ENCODE peak calls at places on chromosomes 7 and 10, in four cellular contexts. One of them, this sample, is unnamed.

GRCh38 chr10:63977329-63977923 is 456.2 kb downstream of the REEP3 start:
- DNase-seq in fibroblast of lung: no peak
- DNase-seq in cardiac fibroblast: peak
- DNase-seq in type B pancreatic cell: no peak
- DNase-seq in this sample: no peak

GRCh38 chr10:44004913-44005787 is 356.5 kb upstream of the ZNF32 start:
- DNase-seq in cardiac fibroblast: no peak
- DNase-seq in type B pancreatic cell: no peak
- DNase-seq in fibroblast of lung: no peak
- DNase-seq in this sample: no peak

GRCh38 chr7:131170440-131171105 is 157.1 kb upstream of the MKLN1 start:
- DNase-seq in type B pancreatic cell: no peak
- DNase-seq in cardiac fibroblast: no peak
- DNase-seq in fibroblast of lung: peak
- DNase-seq in this sample: no peak

GRCh38 chr10:111093741-111094380 is 17.0 kb downstream of the ADRA2A start:
- DNase-seq in type B pancreatic cell: no peak
- DNase-seq in fibroblast of lung: peak
- DNase-seq in cardiac fibroblast: no peak
- DNase-seq in this sample: no peak

GRCh38 chr10:92419740-92420553 is 129.0 kb downstream of the MARCHF5 start:
- DNase-seq in cardiac fibroblast: peak
- DNase-seq in type B pancreatic cell: no peak
- DNase-seq in fibroblast of lung: peak
- DNase-seq in this sample: no peak

GRCh38 chr7:13641699-13642098 is 347.8 kb downstream of the ETV1 start:
- DNase-seq in fibroblast of lung: peak
- DNase-seq in cardiac fibroblast: peak
- DNase-seq in type B pancreatic cell: no peak
- DNase-seq in this sample: no peak

GRCh38 chr7:50312589-50313162 is 8.2 kb downstream of the IKZF1 start:
- DNase-seq in cardiac fibroblast: no peak
- DNase-seq in type B pancreatic cell: no peak
- DNase-seq in fibroblast of lung: no peak
- DNase-seq in this sample: no peak

GRCh38 chr10:118374404-118374803 is 32.3 kb upstream of the FAM204A start:
- DNase-seq in type B pancreatic cell: no peak
- DNase-seq in fibroblast of lung: peak
- DNase-seq in cardiac fibroblast: no peak
- DNase-seq in this sample: no peak

GRCh38 chr7:7817748-7818147 is 99.3 kb upstream of the RPA3 start:
- DNase-seq in fibroblast of lung: no peak
- DNase-seq in type B pancreatic cell: no peak
- DNase-seq in cardiac fibroblast: no peak
- DNase-seq in this sample: no peak

GRCh38 chr7:50210706-50211115 is 93.8 kb upstream of the IKZF1 start:
- DNase-seq in cardiac fibroblast: no peak
- DNase-seq in type B pancreatic cell: no peak
- DNase-seq in fibroblast of lung: no peak
- DNase-seq in this sample: no peak

GRCh38 chr7:155289949-155290501 is 7.7 kb upstream of the INSIG1 start:
- DNase-seq in type B pancreatic cell: no peak
- DNase-seq in cardiac fibroblast: no peak
- DNase-seq in fibroblast of lung: no peak
- DNase-seq in this sample: no peak

GRCh38 chr7:123936388-123936787 is 11.3 kb downstream of the SPAM1 start:
- DNase-seq in cardiac fibroblast: no peak
- DNase-seq in fibroblast of lung: no peak
- DNase-seq in type B pancreatic cell: no peak
- DNase-seq in this sample: no peak

GRCh38 chr7:36344618-36345017 is 45.0 kb upstream of the ANLN start:
- DNase-seq in cardiac fibroblast: no peak
- DNase-seq in fibroblast of lung: no peak
- DNase-seq in type B pancreatic cell: no peak
- DNase-seq in this sample: no peak

GRCh38 chr10:131872837-131873375 is 27.9 kb upstream of the PPP2R2D start:
- DNase-seq in type B pancreatic cell: no peak
- DNase-seq in cardiac fibroblast: no peak
- DNase-seq in fibroblast of lung: no peak
- DNase-seq in this sample: no peak

GRCh38 chr7:69450436-69450835 is 147.8 kb upstream of the AUTS2 start:
- DNase-seq in type B pancreatic cell: no peak
- DNase-seq in cardiac fibroblast: no peak
- DNase-seq in fibroblast of lung: no peak
- DNase-seq in this sample: no peak

GRCh38 chr7:29748286-29749099 is 57.8 kb upstream of the WIPF3 start:
- DNase-seq in type B pancreatic cell: no peak
- DNase-seq in fibroblast of lung: peak
- DNase-seq in cardiac fibroblast: peak
- DNase-seq in this sample: no peak

GRCh38 chr7:155738652-155739537 is 73.4 kb downstream of the SHH start:
- DNase-seq in cardiac fibroblast: peak
- DNase-seq in fibroblast of lung: peak
- DNase-seq in type B pancreatic cell: no peak
- DNase-seq in this sample: peak

GRCh38 chr10:6328708-6329423 is 126.1 kb downstream of the PFKFB3 start:
- DNase-seq in type B pancreatic cell: no peak
- DNase-seq in fibroblast of lung: no peak
- DNase-seq in cardiac fibroblast: no peak
- DNase-seq in this sample: no peak

GRCh38 chr7:17559388-17559787 is 260.9 kb downstream of the AHR start:
- DNase-seq in type B pancreatic cell: no peak
- DNase-seq in cardiac fibroblast: no peak
- DNase-seq in fibroblast of lung: peak
- DNase-seq in this sample: no peak

GRCh38 chr7:7565746-7566650 is 686 bp upstream of the MIOS start:
- DNase-seq in fibroblast of lung: peak
- DNase-seq in type B pancreatic cell: no peak
- DNase-seq in cardiac fibroblast: no peak
- DNase-seq in this sample: no peak

GRCh38 chr10:80136134-80136571 is 3.6 kb downstream of the PLAC9 start:
- DNase-seq in fibroblast of lung: peak
- DNase-seq in cardiac fibroblast: peak
- DNase-seq in type B pancreatic cell: no peak
- DNase-seq in this sample: no peak

GRCh38 chr7:33692956-33693355 is 212.4 kb upstream of the BMPER start:
- DNase-seq in cardiac fibroblast: peak
- DNase-seq in type B pancreatic cell: no peak
- DNase-seq in fibroblast of lung: peak
- DNase-seq in this sample: no peak

GRCh38 chr10:8053446-8054242 is 844 bp upstream of the GATA3 start:
- DNase-seq in cardiac fibroblast: peak
- DNase-seq in fibroblast of lung: peak
- DNase-seq in type B pancreatic cell: peak
- DNase-seq in this sample: peak

GRCh38 chr10:72462261-72462660 is 107.5 kb upstream of the DNAJB12 start:
- DNase-seq in fibroblast of lung: no peak
- DNase-seq in cardiac fibroblast: no peak
- DNase-seq in type B pancreatic cell: no peak
- DNase-seq in this sample: no peak

GRCh38 chr10:114996542-114996941 is 58.5 kb downstream of the TRUB1 start:
- DNase-seq in type B pancreatic cell: no peak
- DNase-seq in fibroblast of lung: peak
- DNase-seq in cardiac fibroblast: no peak
- DNase-seq in this sample: no peak

GRCh38 chr7:41911792-41912191 is 208.9 kb upstream of the INHBA start:
- DNase-seq in type B pancreatic cell: no peak
- DNase-seq in fibroblast of lung: peak
- DNase-seq in cardiac fibroblast: no peak
- DNase-seq in this sample: no peak

GRCh38 chr10:100730739-100731602 is 14.4 kb upstream of the PAX2 start:
- DNase-seq in type B pancreatic cell: no peak
- DNase-seq in fibroblast of lung: peak
- DNase-seq in cardiac fibroblast: peak
- DNase-seq in this sample: no peak

GRCh38 chr10:101557541-101557940 is 30.5 kb downstream of the POLL start:
- DNase-seq in fibroblast of lung: no peak
- DNase-seq in type B pancreatic cell: peak
- DNase-seq in cardiac fibroblast: no peak
- DNase-seq in this sample: no peak

GRCh38 chr10:133044502-133044901 is 43.2 kb upstream of the ADGRA1 start:
- DNase-seq in cardiac fibroblast: peak
- DNase-seq in fibroblast of lung: no peak
- DNase-seq in type B pancreatic cell: no peak
- DNase-seq in this sample: no peak

GRCh38 chr7:31027161-31027965 is 24.7 kb upstream of the ADCYAP1R1 start:
- DNase-seq in fibroblast of lung: peak
- DNase-seq in cardiac fibroblast: peak
- DNase-seq in type B pancreatic cell: no peak
- DNase-seq in this sample: no peak

GRCh38 chr10:121518321-121518720 is 79.9 kb downstream of the FGFR2 start:
- DNase-seq in type B pancreatic cell: no peak
- DNase-seq in fibroblast of lung: no peak
- DNase-seq in cardiac fibroblast: no peak
- DNase-seq in this sample: no peak

GRCh38 chr10:103276941-103277712 is at the start of gene INA:
- DNase-seq in type B pancreatic cell: peak
- DNase-seq in cardiac fibroblast: peak
- DNase-seq in fibroblast of lung: peak
- DNase-seq in this sample: no peak

GRCh38 chr7:158348446-158348845 is 239.2 kb downstream of the PTPRN2 start:
- DNase-seq in fibroblast of lung: no peak
- DNase-seq in cardiac fibroblast: no peak
- DNase-seq in type B pancreatic cell: no peak
- DNase-seq in this sample: no peak

GRCh38 chr7:83271212-83272099 is 108.8 kb upstream of the PCLO start:
- DNase-seq in cardiac fibroblast: peak
- DNase-seq in type B pancreatic cell: no peak
- DNase-seq in fibroblast of lung: peak
- DNase-seq in this sample: no peak
- TF ChIP-seq CTCF in cardiac fibroblast: peak
- TF ChIP-seq CTCF in type B pancreatic cell: peak
- TF ChIP-seq CTCF in fibroblast of lung: peak
- TF ChIP-seq CTCF in this sample: no peak

DNA sequence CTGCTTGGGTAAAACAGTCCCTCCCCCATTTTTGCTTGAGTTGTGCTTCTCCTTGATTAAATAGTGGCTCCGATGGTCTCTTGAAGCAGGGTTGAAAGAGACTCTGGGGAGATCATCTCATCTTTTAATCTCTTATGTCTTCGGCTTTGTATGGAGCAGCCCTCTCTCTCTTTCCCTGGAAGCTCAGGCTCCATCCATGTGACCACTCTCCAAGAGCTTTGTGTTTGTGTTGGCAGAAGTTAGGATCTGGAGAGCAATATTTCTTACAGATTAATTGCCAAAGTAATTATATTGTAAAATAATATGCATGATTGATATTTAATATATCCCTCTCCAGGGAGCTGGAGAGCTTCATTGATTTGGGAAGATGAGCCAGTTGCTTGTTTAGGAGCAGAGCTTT is 76.9 kb downstream of the LRRC4 start:
- DNase-seq in type B pancreatic cell: no peak
- DNase-seq in fibroblast of lung: no peak
- DNase-seq in cardiac fibroblast: no peak
- DNase-seq in this sample: no peak
- TF ChIP-seq CTCF in type B pancreatic cell: no peak
- TF ChIP-seq CTCF in fibroblast of lung: no peak
- TF ChIP-seq CTCF in cardiac fibroblast: no peak
- TF ChIP-seq CTCF in this sample: no peak

DNA sequence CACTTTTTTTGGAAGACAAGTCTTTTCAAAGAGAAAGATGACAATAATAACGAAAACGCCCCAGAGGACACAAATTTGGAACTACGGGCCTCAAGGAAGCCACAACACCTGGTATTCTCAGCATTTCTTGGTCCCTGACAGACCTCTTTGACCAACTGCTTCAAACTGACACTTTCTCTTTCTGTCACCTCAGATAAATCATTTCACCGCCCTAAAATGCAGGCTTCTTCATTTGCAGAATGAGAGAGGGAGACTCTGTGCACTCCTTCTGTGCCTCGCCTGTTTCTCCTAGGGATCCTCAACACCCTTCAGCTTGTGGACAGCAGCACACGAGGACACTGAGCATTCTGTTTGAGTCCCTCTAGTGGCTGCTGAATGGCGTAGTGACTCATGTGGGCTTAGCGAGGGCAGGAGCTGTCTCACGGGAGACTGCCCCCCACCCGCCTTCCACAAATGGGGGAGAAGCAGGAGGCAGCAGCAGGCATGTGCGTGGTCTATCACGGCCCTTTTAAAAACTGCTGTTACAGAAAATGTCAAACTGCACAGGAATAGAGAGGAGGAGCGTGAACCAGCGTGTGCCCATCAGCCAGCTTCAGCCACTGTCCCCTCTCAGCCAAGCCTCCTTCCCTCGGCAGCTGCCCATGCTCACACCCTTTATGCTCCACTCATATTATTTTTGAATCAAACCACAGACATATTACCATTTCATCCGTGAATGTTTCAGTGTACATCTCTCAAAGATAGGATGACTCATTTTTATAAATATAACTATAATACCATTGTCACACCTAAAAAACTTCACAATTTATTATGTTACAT is 41.4 kb downstream of the GSDME start:
- DNase-seq in type B pancreatic cell: no peak
- DNase-seq in cardiac fibroblast: peak
- DNase-seq in fibroblast of lung: peak
- DNase-seq in this sample: no peak
- TF ChIP-seq CTCF in type B pancreatic cell: peak
- TF ChIP-seq CTCF in cardiac fibroblast: peak
- TF ChIP-seq CTCF in fibroblast of lung: peak
- TF ChIP-seq CTCF in this sample: no peak

GRCh38 chr7:22860337-22860736 is 37.7 kb upstream of the TOMM7 start:
- DNase-seq in type B pancreatic cell: no peak
- DNase-seq in fibroblast of lung: no peak
- DNase-seq in cardiac fibroblast: peak
- DNase-seq in this sample: no peak

GRCh38 chr7:22859676-22860290 is 37.1 kb upstream of the TOMM7 start:
- DNase-seq in cardiac fibroblast: peak
- DNase-seq in fibroblast of lung: peak
- DNase-seq in type B pancreatic cell: no peak
- DNase-seq in this sample: no peak

GRCh38 chr7:22858640-22859561 is 36.3 kb upstream of the TOMM7 start:
- DNase-seq in fibroblast of lung: peak
- DNase-seq in type B pancreatic cell: no peak
- DNase-seq in cardiac fibroblast: peak
- DNase-seq in this sample: no peak

GRCh38 chr7:22861576-22861975 is 38.9 kb upstream of the TOMM7 start:
- DNase-seq in type B pancreatic cell: no peak
- DNase-seq in fibroblast of lung: no peak
- DNase-seq in cardiac fibroblast: no peak
- DNase-seq in this sample: no peak

DNA sequence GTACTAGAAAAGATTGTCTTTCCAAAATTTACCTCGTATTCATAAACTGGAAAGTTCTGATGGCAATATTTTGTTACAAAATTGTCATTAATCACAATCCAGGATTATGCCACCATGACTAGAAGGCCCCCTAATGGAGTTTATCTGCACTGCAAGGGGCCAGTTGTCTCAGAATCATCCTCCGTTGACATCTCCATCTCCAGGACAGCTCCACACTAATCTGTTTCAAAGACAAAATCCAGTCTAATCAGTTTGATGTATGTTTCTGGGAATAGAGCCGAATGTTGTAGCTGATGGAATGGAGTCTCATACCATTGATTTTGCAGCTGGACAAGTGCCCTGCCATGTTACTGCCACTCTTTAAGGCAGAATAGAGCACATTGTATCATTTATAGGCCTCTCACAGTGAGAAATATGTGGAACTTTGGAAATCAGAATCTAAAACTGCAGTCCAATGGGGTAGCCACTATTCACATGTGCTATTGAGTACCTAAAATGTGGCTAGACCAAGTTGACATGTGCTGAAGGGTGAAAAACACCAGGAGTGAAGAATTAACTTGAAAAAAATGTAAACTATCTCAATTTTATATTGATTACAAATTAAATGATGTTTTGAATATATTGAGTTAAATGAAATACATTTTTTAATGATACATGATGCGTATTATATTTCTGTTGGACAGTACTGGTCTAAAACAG is 38.3 kb upstream of the TOMM7 start:
- DNase-seq in cardiac fibroblast: peak
- DNase-seq in fibroblast of lung: no peak
- DNase-seq in type B pancreatic cell: no peak
- DNase-seq in this sample: no peak
- TF ChIP-seq CTCF in cardiac fibroblast: peak
- TF ChIP-seq CTCF in fibroblast of lung: peak
- TF ChIP-seq CTCF in type B pancreatic cell: peak
- TF ChIP-seq CTCF in this sample: peak

This sample was measured in natural killer cell.